ENCODE peak calls at places on chromosomes 4 and X, in five cellular contexts. S is CD4-positive, alpha-beta T cell; P is GM23248; J is tibial artery; L is IMR-90. M is an unnamed sample.

GRCh38 chrX:47158781-47159180 is 13.8 kb downstream of the RBM10 start:
- DNase-seq in S (no peak), L (no peak), P (no peak), J (no peak), M (no peak)

GRCh38 chr4:31089815-31090214 is 369.6 kb downstream of the PCDH7 start:
- DNase-seq in J (no peak), S (no peak), P (no peak), L (peak; percentile 57), M (no peak)

GRCh38 chr4:161360982-161361381 is 802.8 kb downstream of the FSTL5 start:
- DNase-seq in P (no peak), L (no peak), S (no peak), J (no peak), M (no peak)

GRCh38 chrX:24294619-24295018 is 19.2 kb downstream of the SUPT20HL2 start:
- DNase-seq in L (no peak), P (peak; percentile 10), J (no peak), S (no peak), M (no peak)

GRCh38 chr4:153467154-153467896 is 1.2 kb downstream of the TMEM131L start:
- DNase-seq in P (peak; percentile 34), S (peak; percentile 23), J (peak; percentile 83), L (no peak), M (peak; percentile 27)

GRCh38 chrX:154749856-154750255 is 1.0 kb downstream of the GAB3 start:
- DNase-seq in L (no peak), P (peak; percentile 44), S (no peak), J (no peak), M (no peak)

GRCh38 chr4:48653217-48654014 is 126.7 kb downstream of the FRYL start:
- DNase-seq in J (peak; percentile 68), S (no peak), P (peak; percentile 73), L (peak; percentile 79), M (peak; percentile 5)

GRCh38 chr4:169131556-169132208 is 121.6 kb upstream of the CBR4 start:
- DNase-seq in J (no peak), S (no peak), L (no peak), P (no peak), M (no peak)

GRCh38 chr4:62193726-62194125 is 993.6 kb downstream of the ADGRL3 start:
- DNase-seq in L (no peak), J (no peak), P (no peak), S (no peak), M (no peak)

GRCh38 chrX:53048169-53049126 is at the start of gene GPR173:
- DNase-seq in L (peak; percentile 66), P (peak; percentile 64), S (no peak), J (peak; percentile 78), M (no peak)

GRCh38 chr4:147732516-147733193 is 767 bp downstream of the ARHGAP10 start:
- DNase-seq in S (no peak), L (peak; percentile 39), P (peak; percentile 72), J (peak; percentile 68), M (no peak)

GRCh38 chr4:123505077-123505456 is 108.5 kb downstream of the SPRY1 start:
- DNase-seq in P (no peak), S (no peak), L (peak; percentile 20), J (no peak), M (no peak)

GRCh38 chr4:27079056-27079455 is 218.4 kb downstream of the STIM2 start:
- DNase-seq in P (no peak), J (no peak), S (no peak), L (no peak), M (no peak)

GRCh38 chr4:43882470-43882869 is 566.1 kb downstream of the KCTD8 start:
- DNase-seq in S (no peak), J (no peak), P (no peak), L (no peak), M (no peak)

DNA sequence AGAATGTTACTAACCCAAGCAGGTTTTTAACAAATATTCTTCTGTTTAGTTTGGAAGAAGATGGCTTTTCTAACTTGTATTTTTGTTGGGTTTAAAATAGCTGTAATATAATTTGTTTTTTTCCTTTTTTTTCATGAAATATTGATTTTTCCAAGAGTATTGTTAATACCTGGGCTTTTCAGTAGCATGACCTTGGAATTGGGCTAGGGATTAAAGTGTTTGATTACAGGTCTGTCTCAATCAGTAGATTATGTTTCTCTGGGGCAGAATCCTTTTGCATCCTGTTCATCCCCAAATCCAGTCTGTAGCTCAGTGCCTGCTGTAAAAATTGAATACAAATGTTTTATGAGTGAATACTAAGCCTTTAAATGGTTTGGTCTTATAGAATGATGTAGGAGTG is 479.8 kb downstream of the RAPGEF2 start:
- DNase-seq in P (no peak), S (no peak), J (no peak), L (no peak), M (no peak)
- H3K9me3 ChIP-seq in P (no peaks in the 10 kb centered on the region), S (no peaks in the 10 kb centered on the region), J (no peaks in the 10 kb centered on the region), L (peaks cover 4% of the 10 kb centered on the region), M (no peaks in the 10 kb centered on the region)

DNA sequence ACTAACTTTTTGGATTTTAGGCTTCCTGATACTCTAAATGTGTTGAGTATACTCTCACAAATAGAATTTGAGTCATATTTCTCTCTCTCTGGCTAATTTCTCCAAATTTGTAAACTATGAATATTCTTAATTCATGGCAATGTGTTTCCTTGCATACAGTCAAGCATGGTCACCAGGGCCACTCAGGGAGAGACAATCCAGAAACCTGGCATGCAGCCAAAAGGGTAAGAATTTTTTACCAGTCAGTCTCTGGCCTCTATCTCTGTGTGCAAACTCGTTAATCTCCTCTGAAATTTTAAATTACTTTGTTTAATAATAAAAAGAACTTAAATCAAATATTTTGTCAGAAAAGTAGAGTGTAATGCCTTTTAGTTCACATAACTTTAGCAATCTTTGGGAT is 179.8 kb downstream of the OR13H1 start:
- DNase-seq in P (no peak), S (no peak), J (no peak), L (no peak), M (no peak)
- H3K9me3 ChIP-seq in P (no peaks in the 10 kb centered on the region), S (no peaks in the 10 kb centered on the region), J (no peaks in the 10 kb centered on the region), L (peaks cover 4% of the 10 kb centered on the region), M (no peaks in the 10 kb centered on the region)

GRCh38 chrX:55695227-55696018 is 22.1 kb upstream of the RRAGB start:
- DNase-seq in P (no peak), S (peak; percentile 14), J (no peak), L (no peak), M (no peak)
- H3K9me3 ChIP-seq in P (no peaks in the 10 kb centered on the region), S (no peaks in the 10 kb centered on the region), J (no peaks in the 10 kb centered on the region), L (no peaks in the 10 kb centered on the region), M (no peaks in the 10 kb centered on the region)

GRCh38 chrX:151724563-151725337 is 8.9 kb downstream of the FATE1 start:
- DNase-seq in J (no peak), P (no peak), S (no peak), L (no peak), M (no peak)
- H3K9me3 ChIP-seq in J (no peaks in the 10 kb centered on the region), P (no peaks in the 10 kb centered on the region), S (no peaks in the 10 kb centered on the region), L (no peaks in the 10 kb centered on the region), M (no peaks in the 10 kb centered on the region)

DNA sequence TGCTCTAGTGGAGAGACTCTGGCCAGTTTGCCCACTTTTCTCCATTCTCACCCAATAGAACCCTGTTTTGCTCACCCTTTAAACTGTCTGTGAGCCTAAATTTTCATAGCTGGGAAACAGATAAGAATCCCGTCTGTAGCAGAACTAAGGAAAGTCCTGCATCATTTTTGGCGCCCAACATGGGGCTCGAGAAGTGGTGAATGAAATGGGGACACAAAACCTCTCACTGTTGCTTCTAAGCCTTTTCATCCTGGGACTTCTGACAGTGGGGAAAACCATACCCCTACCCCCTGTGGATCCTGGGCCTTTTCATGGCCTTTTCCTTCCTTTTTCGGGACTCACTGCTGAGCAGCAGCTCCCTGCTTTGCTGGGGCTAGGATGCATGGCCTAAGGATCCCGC is 189.9 kb downstream of the INPP4B start:
- DNase-seq in S (no peak), J (no peak), L (no peak), P (peak; percentile 27), M (no peak)
- H3K9me3 ChIP-seq in S (peaks cover 74% of the 10 kb centered on the region), J (peaks cover 3% of the 10 kb centered on the region), L (peaks cover 26% of the 10 kb centered on the region), P (peaks cover 11% of the 10 kb centered on the region), M (peaks cover 20% of the 10 kb centered on the region)

DNA sequence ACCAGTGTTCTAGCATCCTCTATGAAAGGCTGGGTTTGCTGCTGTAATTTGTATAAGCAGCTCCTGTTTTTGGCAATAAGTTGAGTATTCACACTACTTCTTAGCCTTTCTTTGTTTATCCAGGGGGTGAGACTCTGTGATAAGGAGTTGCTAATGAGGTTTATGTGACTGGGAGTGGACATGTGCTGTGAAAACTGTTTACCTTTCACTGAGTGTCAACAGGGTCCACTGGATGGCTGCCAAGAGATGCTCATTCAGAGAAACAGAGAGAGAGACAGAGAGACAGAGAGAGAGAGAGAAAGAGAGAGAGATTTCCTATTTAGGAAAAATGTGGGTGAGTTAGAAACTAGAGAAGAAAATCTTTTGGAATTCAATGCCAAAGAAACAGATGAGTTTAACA is 233.9 kb downstream of the CHIC2 start:
- DNase-seq in P (no peak), L (no peak), S (no peak), J (no peak), M (no peak)
- H3K9me3 ChIP-seq in P (no peaks in the 10 kb centered on the region), L (peaks cover 7% of the 10 kb centered on the region), S (peaks cover 21% of the 10 kb centered on the region), J (no peaks in the 10 kb centered on the region), M (no peaks in the 10 kb centered on the region)

GRCh38 chrX:115929480-115929879 is 241.1 kb upstream of the AGTR2 start:
- DNase-seq in J (no peak), P (no peak), L (no peak), S (no peak), M (no peak)
- H3K9me3 ChIP-seq in J (no peaks in the 10 kb centered on the region), P (no peaks in the 10 kb centered on the region), L (peaks cover 14% of the 10 kb centered on the region), S (no peaks in the 10 kb centered on the region), M (no peaks in the 10 kb centered on the region)

GRCh38 chrX:19576742-19577141 is 61.4 kb upstream of the MAP3K15 start:
- DNase-seq in P (peak; percentile 33), J (no peak), L (no peak), S (no peak), M (no peak)

GRCh38 chrX:19579485-19579884 is 64.2 kb upstream of the MAP3K15 start:
- DNase-seq in J (no peak), L (peak; percentile 75), S (no peak), P (peak; percentile 87), M (no peak)

GRCh38 chrX:19581786-19582185 is 66.5 kb upstream of the MAP3K15 start:
- DNase-seq in P (no peak), S (no peak), J (no peak), L (no peak), M (no peak)

GRCh38 chrX:19578956-19579355 is 63.6 kb upstream of the MAP3K15 start:
- DNase-seq in P (peak; percentile 22), J (no peak), S (no peak), L (no peak), M (no peak)

GRCh38 chrX:19577181-19577810 is 62.0 kb upstream of the MAP3K15 start:
- DNase-seq in S (no peak), P (peak; percentile 36), J (no peak), L (no peak), M (no peak)
- H3K9me3 ChIP-seq in S (no peaks in the 10 kb centered on the region), P (no peaks in the 10 kb centered on the region), J (no peaks in the 10 kb centered on the region), L (no peaks in the 10 kb centered on the region), M (no peaks in the 10 kb centered on the region)

DNA sequence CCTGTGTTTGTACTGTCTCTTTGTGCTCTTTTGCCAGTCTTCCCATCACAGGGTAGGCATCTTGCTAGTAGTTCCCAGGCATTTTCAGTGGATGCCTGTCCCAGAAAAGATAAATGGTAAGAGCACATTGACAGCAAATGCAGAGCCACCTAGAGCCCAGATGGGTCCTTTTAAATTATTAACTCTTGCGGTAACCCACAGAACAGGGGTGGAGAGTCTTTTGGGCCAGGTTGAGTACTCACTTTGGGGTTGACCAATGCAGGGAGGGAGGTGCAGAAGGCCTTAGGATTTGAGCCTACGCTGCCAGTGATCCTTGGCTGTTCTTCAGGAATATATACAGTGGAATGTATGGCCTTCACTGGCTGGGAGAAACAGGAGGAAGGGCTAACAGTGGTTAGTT is 173.8 kb downstream of the MSN start:
- DNase-seq in L (no peak), S (no peak), P (no peak), J (no peak), M (no peak)
- H3K9me3 ChIP-seq in L (no peaks in the 10 kb centered on the region), S (no peaks in the 10 kb centered on the region), P (no peaks in the 10 kb centered on the region), J (no peaks in the 10 kb centered on the region), M (no peaks in the 10 kb centered on the region)